ENCODE peak calls at places on chromosomes 7 and 10, in eight cellular contexts. E, S, J, Y, G, Q, C and O are unnamed samples. For H3K4me1, the result is how much of the 10 kb centered on the place peaks cover.

GRCh38 chr7:132312531-132313070 is 263.7 kb downstream of the PLXNA4 start:
- DNase-seq in C (no peak), G (no peak), Q (no peak), J (no peak), Y (no peak), E (no peak), S (no peak), O (no peak)

GRCh38 chr7:7489546-7489945 is 46.1 kb downstream of the COL28A1 start:
- DNase-seq in J (no peak), S (no peak), E (no peak), Q (no peak), G (no peak), C (no peak), Y (no peak), O (no peak)

GRCh38 chr7:90706067-90706716 is 110.1 kb downstream of the CDK14 start:
- DNase-seq in E (no peak), S (no peak), G (no peak), C (no peak), Q (peak), J (no peak), Y (no peak), O (no peak)

GRCh38 chr7:112546723-112547513 is 66.1 kb downstream of the LSMEM1 start:
- DNase-seq in S (no peak), J (peak), E (no peak), Q (peak), Y (no peak), G (no peak), C (no peak), O (no peak)

GRCh38 chr10:118969014-118969413 is 60.5 kb upstream of the NANOS1 start:
- DNase-seq in G (no peak), C (no peak), E (no peak), Q (no peak), Y (no peak), S (no peak), J (no peak), O (no peak)

GRCh38 chr7:131015131-131015954 is 281.3 kb upstream of the KLF14 start:
- DNase-seq in S (no peak), C (no peak), E (no peak), Y (no peak), Q (peak), G (no peak), J (peak), O (no peak)

GRCh38 chr10:120495226-120495625 is 38.2 kb downstream of the PLPP4 start:
- DNase-seq in J (peak), E (no peak), Y (no peak), C (no peak), S (no peak), G (no peak), Q (no peak), O (no peak)

GRCh38 chr7:5143935-5144903 is 45.8 kb upstream of the WIPI2 start:
- DNase-seq in C (no peak), S (peak), G (no peak), Q (peak), Y (no peak), E (no peak), J (no peak), O (no peak)

GRCh38 chr10:124523301-124523871 is 61.8 kb downstream of the LHPP start:
- DNase-seq in E (no peak), S (no peak), J (peak), Q (no peak), Y (no peak), G (no peak), C (no peak), O (peak)

DNA sequence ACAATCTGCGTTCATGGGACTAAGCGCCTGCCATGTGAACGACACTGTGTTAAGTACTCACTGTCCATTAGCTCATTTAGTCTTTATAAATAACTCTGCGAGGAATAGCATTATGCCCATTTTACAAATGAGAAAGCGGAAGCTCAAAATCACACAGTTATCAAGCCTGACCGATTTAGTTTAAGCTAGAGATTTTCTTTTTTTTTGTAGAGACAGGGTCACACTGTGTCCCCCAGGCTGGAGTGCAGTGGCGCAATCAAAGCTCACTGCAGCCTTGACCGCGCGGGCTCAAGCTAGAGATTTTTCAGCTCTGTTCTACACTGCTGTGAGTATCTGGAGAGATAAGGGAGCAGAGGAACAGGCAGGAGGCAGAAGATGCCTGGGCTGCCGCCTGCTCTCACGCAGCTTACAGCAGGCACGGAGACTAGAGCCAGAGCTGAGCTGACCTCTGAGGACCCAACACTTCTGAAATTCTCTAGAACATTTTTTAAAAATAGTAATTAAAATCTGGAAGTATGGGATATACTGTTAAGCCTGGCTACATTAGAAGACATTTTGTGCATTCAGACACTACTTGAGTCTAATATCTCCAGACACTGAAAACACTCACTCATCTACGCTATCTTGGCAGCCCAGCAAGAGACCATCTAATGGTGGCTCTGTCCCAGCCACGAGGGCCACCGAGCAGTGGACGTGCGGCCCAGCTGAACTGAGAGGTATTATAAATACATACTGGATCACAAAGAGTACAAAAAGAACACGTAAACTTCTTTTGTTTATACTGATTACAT is 38.7 kb downstream of the GNA12 start:
- DNase-seq in Y (no peak), C (no peak), J (peak), S (no peak), E (no peak), G (no peak), Q (no peak), O (no peak)
- H3K4me1 ChIP-seq in Y (under half), C (under half), J (under half), S (under half), E (under half), G (under half), Q (under half), O (under half)

DNA sequence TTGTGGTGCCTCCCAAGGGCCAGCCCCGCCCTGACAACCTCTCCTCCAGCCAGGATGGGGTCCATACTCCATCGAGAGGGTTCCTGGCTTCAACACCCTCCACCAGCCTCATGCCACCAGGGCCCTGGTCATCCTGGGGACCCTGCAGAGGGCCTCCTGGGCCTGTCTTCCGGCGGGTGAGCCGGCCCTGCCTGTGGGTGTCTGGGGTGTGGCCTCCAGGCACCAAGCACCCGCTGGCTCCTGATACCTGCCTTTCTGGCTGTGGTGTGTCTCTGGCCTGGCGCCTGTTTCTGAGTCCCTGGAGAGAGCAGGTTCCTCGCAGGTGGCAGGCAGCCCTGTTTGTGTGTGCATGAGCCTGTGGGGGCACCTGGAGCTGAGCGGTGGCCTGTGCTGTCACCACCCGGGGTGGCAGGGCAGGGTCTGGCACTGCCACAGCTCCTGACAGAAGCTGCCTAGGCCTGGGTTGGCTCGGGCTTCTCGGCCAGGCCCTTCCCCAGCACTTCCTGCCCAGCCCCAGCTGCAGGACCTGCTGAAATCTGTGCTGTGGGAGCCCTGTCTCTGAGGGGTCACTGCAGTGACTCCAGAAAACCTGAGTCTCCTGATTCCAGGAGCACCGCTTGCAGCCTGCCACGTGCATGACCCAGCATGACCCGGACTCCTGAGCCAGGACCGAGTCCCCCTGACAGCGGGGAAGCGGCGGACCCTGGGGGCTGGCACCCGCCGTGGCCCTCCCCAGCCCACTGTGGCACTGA is 18.4 kb downstream of the ADAM8 start:
- DNase-seq in C (peak), G (no peak), S (peak), J (peak), E (no peak), Q (no peak), Y (no peak), O (no peak)
- H3K27ac ChIP-seq in C (peak), G (no peak), S (peak), J (no peak), E (peak), Q (no peak), Y (no peak), O (no peak)

DNA sequence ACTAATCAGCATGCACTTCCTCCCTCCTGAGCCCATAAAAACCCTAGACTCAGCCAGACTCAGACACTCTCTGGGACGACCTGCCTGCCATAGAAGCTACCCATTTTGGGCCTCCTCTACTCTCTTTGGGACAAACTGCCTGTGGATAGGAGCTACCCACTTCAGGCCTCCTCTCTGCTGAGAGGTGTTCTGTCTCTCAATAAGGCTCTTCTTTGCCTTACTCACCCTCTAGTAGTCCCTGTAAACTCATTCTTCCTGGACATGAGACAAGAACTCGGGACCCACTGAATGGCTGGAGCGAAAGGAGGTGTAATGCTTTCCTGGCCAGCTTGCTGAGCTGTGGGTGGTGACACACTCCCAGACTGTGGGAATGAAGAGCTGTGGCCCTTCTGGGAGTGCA is 424.8 kb upstream of the FZD8 start:
- DNase-seq in E (no peak), Y (no peak), J (no peak), Q (no peak), G (no peak), C (no peak), S (no peak), O (no peak)
- H3K4me1 ChIP-seq in E (under half), Y (under half), J (under half), Q (under half), G (under half), C (under half), S (under half), O (under half)

GRCh38 chr10:102713814-102714620 is at the start of gene ARL3:
- DNase-seq in S (peak), G (peak), J (peak), Y (peak), Q (peak), E (peak), C (peak), O (peak)
- H3K27ac ChIP-seq in S (peak), G (peak), J (peak), Y (peak), Q (peak), E (peak), C (peak), O (peak)

GRCh38 chr7:101996876-101997275 is 179.4 kb downstream of the CUX1 start:
- DNase-seq in S (no peak), J (no peak), C (no peak), Q (no peak), Y (no peak), G (no peak), E (no peak), O (no peak)

GRCh38 chr7:101998029-101998903 is 180.8 kb downstream of the CUX1 start:
- DNase-seq in E (no peak), Q (no peak), Y (no peak), J (no peak), C (no peak), G (no peak), S (no peak), O (no peak)

GRCh38 chr7:101999420-101999819 is 182.0 kb downstream of the CUX1 start:
- DNase-seq in G (peak), S (no peak), Q (no peak), C (no peak), J (no peak), E (no peak), Y (no peak), O (no peak)

GRCh38 chr7:102000123-102000522 is 182.7 kb downstream of the CUX1 start:
- DNase-seq in S (no peak), G (peak), E (no peak), Y (no peak), Q (no peak), C (no peak), J (no peak), O (no peak)

DNA sequence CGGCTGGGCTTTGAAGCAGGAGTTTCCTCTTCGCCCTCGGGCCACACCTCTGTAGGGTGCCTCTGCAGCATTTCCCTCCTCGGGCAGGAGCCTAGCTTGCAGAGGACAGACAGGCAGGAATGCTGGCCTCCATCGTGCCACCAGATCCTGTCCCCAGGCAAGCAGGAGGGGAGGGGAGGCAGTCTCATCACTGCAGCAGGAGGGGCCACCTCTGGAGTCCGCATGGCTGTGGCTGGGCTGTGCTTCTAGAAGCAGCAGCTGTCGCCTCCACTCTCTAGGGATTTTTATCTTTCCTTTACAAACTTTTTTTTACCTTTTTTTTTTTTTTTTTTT is 181.4 kb downstream of the CUX1 start:
- DNase-seq in C (no peak), J (peak), E (no peak), Y (no peak), S (no peak), G (peak), Q (no peak), O (no peak)
- H3K4me1 ChIP-seq in C (under half), J (under half), E (under half), Y (under half), S (under half), G (under half), Q (under half), O (under half)

DNA sequence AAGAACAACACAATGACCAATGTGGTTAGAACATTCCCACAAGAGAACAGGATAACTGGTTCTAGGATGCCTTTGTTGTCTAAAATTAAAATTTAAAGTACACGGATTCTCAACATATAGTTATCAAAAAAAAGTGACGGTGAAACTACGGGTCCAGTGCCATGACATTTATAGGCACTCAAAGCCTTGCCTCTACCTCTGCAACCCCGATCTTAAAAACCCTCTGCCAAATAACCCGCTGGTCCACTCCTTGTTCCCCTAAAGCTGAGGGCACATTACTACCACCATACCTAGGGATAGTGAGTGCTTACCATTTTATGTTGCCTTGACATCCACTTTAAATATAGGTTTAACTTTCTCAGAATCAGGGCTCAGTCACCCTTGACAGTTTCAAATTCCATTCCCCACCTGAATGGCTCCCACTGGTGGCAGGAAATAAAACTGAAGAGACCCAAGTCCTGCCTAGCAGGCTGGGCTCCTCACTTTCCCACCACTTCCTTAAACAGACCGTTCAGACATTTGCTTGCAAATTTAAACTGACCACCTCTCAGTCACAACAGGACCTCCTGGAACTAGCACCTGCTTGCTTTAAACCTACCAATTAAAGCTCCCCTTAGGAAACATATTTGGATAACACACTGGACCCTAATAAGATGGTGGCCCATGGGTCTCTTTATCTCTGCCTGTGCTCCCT is 169.9 kb upstream of the ASAH2 start:
- DNase-seq in C (no peak), E (no peak), Q (peak), J (peak), Y (no peak), S (peak), G (peak), O (no peak)
- H3K27ac ChIP-seq in C (no peak), E (no peak), Q (no peak), J (no peak), Y (no peak), S (no peak), G (no peak), O (no peak)